ENCODE peak calls at places on chromosomes 6 and 20, in eight cellular contexts. L is transverse colon, V is BE2C, N is mammary epithelial cell, T is ovary, B is body of pancreas, J is K562, H is tibial artery. Y is an unnamed sample.

GRCh38 chr6:29708432-29709177 is 14.6 kb upstream of the HLA-F start:
- DNase-seq in L (peak; percentile 59), V (no peak), N (no peak), T (no peak), B (peak; percentile 12), J (no peak), H (no peak), Y (no peak)

GRCh38 chr6:18997375-18997826 is 610.3 kb downstream of the RNF144B start:
- DNase-seq in L (no peak), V (no peak), N (peak; percentile 40), T (no peak), B (peak; percentile 37), J (peak; percentile 6), H (no peak), Y (no peak)

GRCh38 chr6:70221025-70221714 is 81.7 kb downstream of the COL9A1 start:
- DNase-seq in L (no peak), V (peak; percentile 33), N (no peak), T (no peak), B (peak; percentile 57), J (peak; percentile 51), H (no peak), Y (no peak)

GRCh38 chr6:13923527-13924145 is 1.1 kb upstream of the RNF182 start:
- DNase-seq in L (no peak), V (no peak), N (no peak), T (no peak), B (no peak), J (peak; percentile 75), H (no peak), Y (no peak)

GRCh38 chr6:134240664-134241431 is 77.1 kb downstream of the SGK1 start:
- DNase-seq in L (peak; percentile 53), V (no peak), N (peak; percentile 75), T (no peak), B (peak; percentile 51), J (no peak), H (peak; percentile 81), Y (peak; percentile 46)

GRCh38 chr20:49699200-49699992 is 14.3 kb downstream of the B4GALT5 start:
- DNase-seq in L (no peak), V (peak; percentile 61), N (peak; percentile 93), T (no peak), B (no peak), J (peak; percentile 49), H (no peak), Y (no peak)

GRCh38 chr6:166494757-166495486 is 91.6 kb downstream of the RAMACL start:
- DNase-seq in L (no peak), V (peak; percentile 41), N (no peak), T (no peak), B (no peak), J (peak; percentile 21), H (no peak), Y (no peak)

GRCh38 chr20:53255102-53255710 is 283.0 kb downstream of the TSHZ2 start:
- DNase-seq in L (no peak), V (no peak), N (no peak), T (no peak), B (no peak), J (no peak), H (no peak), Y (no peak)

GRCh38 chr6:150492941-150493340 is 106.7 kb upstream of the PLEKHG1 start:
- DNase-seq in L (no peak), V (no peak), N (peak; percentile 97), T (no peak), B (peak; percentile 8), J (no peak), H (no peak), Y (no peak)

GRCh38 chr6:13992417-13993055 is 67.8 kb downstream of the RNF182 start:
- DNase-seq in L (no peak), V (no peak), N (peak; percentile 79), T (no peak), B (no peak), J (peak; percentile 80), H (no peak), Y (no peak)

GRCh38 chr6:36355819-36356218 is 19.1 kb upstream of the BNIP5 start:
- DNase-seq in L (no peak), V (no peak), N (peak; percentile 46), T (no peak), B (no peak), J (no peak), H (no peak), Y (no peak)

GRCh38 chr20:35644806-35645205 is 19.9 kb downstream of the CPNE1 start:
- DNase-seq in L (no peak), V (no peak), N (no peak), T (no peak), B (no peak), J (no peak), H (no peak), Y (no peak)

GRCh38 chr6:45293306-45293705 is 34.8 kb upstream of the RUNX2 start:
- DNase-seq in L (no peak), V (no peak), N (no peak), T (no peak), B (no peak), J (no peak), H (no peak), Y (no peak)

GRCh38 chr6:14035448-14035847 is 82.1 kb upstream of the CD83 start:
- DNase-seq in L (no peak), V (no peak), N (peak; percentile 31), T (no peak), B (peak; percentile 59), J (no peak), H (no peak), Y (no peak)

GRCh38 chr20:4728121-4728520 is 6.4 kb downstream of the PRND start:
- DNase-seq in L (no peak), V (no peak), N (peak; percentile 23), T (no peak), B (no peak), J (no peak), H (no peak), Y (no peak)

GRCh38 chr6:152206072-152206818 is 398.8 kb downstream of the ESR1 start:
- DNase-seq in L (peak; percentile 45), V (peak; percentile 20), N (no peak), T (no peak), B (peak; percentile 68), J (peak; percentile 57), H (no peak), Y (peak; percentile 70)

GRCh38 chr20:5919634-5920544 is 30.4 kb downstream of the TRMT6 start:
- DNase-seq in L (no peak), V (no peak), N (peak; percentile 58), T (no peak), B (no peak), J (no peak), H (no peak), Y (no peak)

GRCh38 chr6:39452746-39453145 is 130.2 kb upstream of the KCNK16 start:
- DNase-seq in L (no peak), V (no peak), N (no peak), T (no peak), B (no peak), J (no peak), H (no peak), Y (no peak)

GRCh38 chr20:18087054-18087453 is 29.3 kb upstream of the OVOL2 start:
- DNase-seq in L (no peak), V (no peak), N (no peak), T (no peak), B (no peak), J (no peak), H (no peak), Y (no peak)

DNA sequence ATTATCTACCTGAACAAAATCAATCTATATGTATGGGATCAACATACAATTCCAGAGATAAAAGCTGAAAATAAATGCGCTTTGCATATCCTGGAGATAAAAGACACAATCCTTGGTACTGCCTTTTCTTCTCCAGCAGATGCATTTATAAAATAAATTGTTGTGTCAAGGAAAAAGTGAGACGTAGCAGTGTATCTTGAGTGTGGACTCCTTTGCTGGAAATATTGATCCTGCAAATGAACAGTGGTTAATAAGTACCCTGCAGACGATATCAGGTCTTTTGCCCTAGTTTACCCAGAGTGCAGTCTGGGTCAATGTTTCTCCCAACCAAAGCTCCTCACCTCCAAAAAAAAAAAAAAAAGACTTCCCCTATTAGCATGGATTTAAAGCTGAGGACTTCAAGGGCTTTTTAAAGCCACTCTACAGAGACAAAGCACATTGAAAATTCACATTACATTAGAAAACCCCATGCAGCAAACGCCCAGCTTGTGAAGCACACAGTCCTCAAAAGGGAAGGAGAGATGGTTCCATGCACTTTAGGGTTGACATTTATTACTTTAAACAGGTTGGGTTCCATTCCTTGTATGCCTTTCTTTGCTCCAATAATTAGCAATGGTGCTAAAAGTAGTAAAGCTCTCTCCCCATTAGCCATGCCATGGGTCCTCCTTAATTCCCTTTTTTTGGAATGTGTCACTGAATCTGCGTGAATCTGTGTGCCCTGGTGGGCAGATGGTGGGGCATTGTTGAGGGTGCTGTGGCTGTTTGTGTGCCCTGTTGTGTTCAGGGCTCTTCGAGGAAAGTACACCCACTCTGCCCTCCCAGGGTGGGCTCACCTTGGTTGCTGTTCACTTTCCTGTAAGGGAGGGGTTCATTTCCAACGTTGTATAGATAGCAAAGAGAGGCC is 21.1 kb downstream of the FOXA2 start:
- DNase-seq in L (no peak), V (no peak), N (no peak), T (no peak), B (no peak), J (no peak), H (no peak), Y (no peak)
- H3K4me1 ChIP-seq in L (no peaks in the 10 kb centered on the region), V (no peaks in the 10 kb centered on the region), N (no peaks in the 10 kb centered on the region), T (no peaks in the 10 kb centered on the region), B (peaks cover 47% of the 10 kb centered on the region), J (peaks cover 9% of the 10 kb centered on the region), H (peaks cover under 1% of the 10 kb centered on the region), Y (no peaks in the 10 kb centered on the region)

DNA sequence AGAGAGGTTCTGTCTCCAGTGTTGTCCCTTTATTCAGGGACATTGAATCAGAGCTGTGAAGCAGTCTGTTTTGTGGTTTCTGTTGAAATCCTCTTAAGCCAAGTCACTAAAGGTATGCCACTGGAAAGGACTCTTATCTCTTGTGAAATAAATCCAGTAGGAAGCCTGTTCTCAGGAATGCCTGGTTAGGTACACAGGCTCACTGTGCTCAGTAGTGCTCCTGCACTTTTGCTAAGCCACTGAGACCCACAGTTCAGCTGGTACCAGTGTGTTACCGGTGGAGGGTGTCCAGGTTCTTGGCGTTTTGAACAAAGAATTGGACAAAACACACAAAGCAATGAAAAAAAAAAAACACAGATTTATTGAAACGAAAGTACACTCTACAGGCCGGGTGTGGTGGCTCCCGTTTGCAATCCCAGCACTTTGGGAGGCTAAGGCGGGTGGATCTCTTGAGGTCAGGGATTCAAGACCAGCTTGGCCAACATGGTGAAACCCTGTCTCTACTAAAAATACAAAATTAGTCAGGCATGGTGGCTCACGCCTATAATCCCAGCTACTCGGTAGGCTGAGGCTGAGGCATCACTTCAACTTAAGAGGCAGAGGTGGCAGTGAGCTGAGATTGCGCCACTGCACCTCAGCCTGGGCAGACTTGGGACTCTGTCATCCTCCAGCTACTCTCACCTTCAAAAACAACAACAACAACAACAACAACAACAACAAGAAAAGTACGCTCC is 186.1 kb downstream of the JARID2 start:
- DNase-seq in L (no peak), V (no peak), N (no peak), T (no peak), B (no peak), J (no peak), H (no peak), Y (peak; percentile 81)
- H3K4me1 ChIP-seq in L (peaks cover 25% of the 10 kb centered on the region), V (peaks cover 36% of the 10 kb centered on the region), N (peaks cover 36% of the 10 kb centered on the region), T (peaks cover 16% of the 10 kb centered on the region), B (peaks cover 32% of the 10 kb centered on the region), J (peaks cover 13% of the 10 kb centered on the region), H (peaks cover 36% of the 10 kb centered on the region), Y (peaks cover 57% of the 10 kb centered on the region)

GRCh38 chr6:31820051-31820389 is 4.7 kb downstream of the HSPA1A start:
- DNase-seq in L (peak; percentile 30), V (no peak), N (no peak), T (no peak), B (no peak), J (peak; percentile 49), H (no peak), Y (no peak)
- H3K4me1 ChIP-seq in L (peaks cover 15% of the 10 kb centered on the region), V (no peaks in the 10 kb centered on the region), N (peaks cover 32% of the 10 kb centered on the region), T (no peaks in the 10 kb centered on the region), B (peaks cover 72% of the 10 kb centered on the region), J (peaks cover 44% of the 10 kb centered on the region), H (peaks cover 53% of the 10 kb centered on the region), Y (peaks cover 35% of the 10 kb centered on the region)

GRCh38 chr20:47278907-47279348 is 77.6 kb downstream of the ZMYND8 start:
- DNase-seq in L (no peak), V (no peak), N (no peak), T (no peak), B (no peak), J (peak; percentile 54), H (peak; percentile 23), Y (no peak)
- H3K4me1 ChIP-seq in L (peaks cover 15% of the 10 kb centered on the region), V (no peaks in the 10 kb centered on the region), N (peaks cover 24% of the 10 kb centered on the region), T (peaks cover 2% of the 10 kb centered on the region), B (peaks cover 12% of the 10 kb centered on the region), J (peaks cover 17% of the 10 kb centered on the region), H (peaks cover 47% of the 10 kb centered on the region), Y (peaks cover 25% of the 10 kb centered on the region)

Y was measured in psoas muscle.